ENCODE peak calls at places on chromosome 16, in nine cellular contexts. Z is Karpas-422; G is cardiac muscle cell; T is transverse colon; F is tibial artery; V is prostate gland; I is CD8-positive, alpha-beta T cell; W is tibial nerve; X is PC-3. B is an unnamed sample.

GRCh38 chr16:11319529-11320146 is 25.6 kb upstream of the RMI2 start:
- DNase-seq in Z (peak), G (no peak), T (no peak), F (no peak), V (no peak), I (no peak), W (no peak), X (peak), B (no peak)

GRCh38 chr16:67089101-67089500 is 20.6 kb upstream of the PHAF1 start:
- DNase-seq in Z (no peak), G (no peak), T (no peak), F (no peak), V (no peak), I (no peak), W (no peak), X (no peak), B (no peak)

GRCh38 chr16:57504001-57504400 is 17.7 kb upstream of the DOK4 start:
- DNase-seq in Z (no peak), G (no peak), T (no peak), F (no peak), V (no peak), I (no peak), W (no peak), X (no peak), B (no peak)

GRCh38 chr16:86566966-86567700 is 504 bp downstream of the FOXC2 start:
- DNase-seq in Z (no peak), G (peak), T (no peak), F (peak), V (no peak), I (no peak), W (no peak), X (no peak), B (no peak)

GRCh38 chr16:66617728-66618127 is 13.2 kb downstream of the CMTM3 start:
- DNase-seq in Z (no peak), G (peak), T (no peak), F (peak), V (no peak), I (no peak), W (no peak), X (no peak), B (no peak)

GRCh38 chr16:72620853-72621252 is 427.1 kb downstream of the ZFHX3 start:
- DNase-seq in Z (no peak), G (no peak), T (no peak), F (no peak), V (no peak), I (no peak), W (no peak), X (no peak), B (no peak)

GRCh38 chr16:641326-642188 is at the start of gene MCRIP2:
- DNase-seq in Z (peak), G (peak), T (peak), F (peak), V (peak), I (peak), W (peak), X (peak), B (peak)

GRCh38 chr16:84683691-84684591 is 15.9 kb upstream of the USP10 start:
- DNase-seq in Z (no peak), G (no peak), T (no peak), F (peak), V (no peak), I (no peak), W (no peak), X (no peak), B (no peak)

GRCh38 chr16:30122621-30123160 is 329 bp downstream of the MAPK3 start:
- DNase-seq in Z (peak), G (no peak), T (no peak), F (peak), V (no peak), I (peak), W (no peak), X (no peak), B (no peak)

GRCh38 chr16:608019-608418 is 18.2 kb downstream of the RAB40C start:
- DNase-seq in Z (peak), G (no peak), T (no peak), F (no peak), V (no peak), I (no peak), W (no peak), X (no peak), B (no peak)

GRCh38 chr16:57374067-57374534 is 1.8 kb downstream of the CX3CL1 start:
- DNase-seq in Z (no peak), G (no peak), T (no peak), F (peak), V (peak), I (no peak), W (no peak), X (no peak), B (no peak)

GRCh38 chr16:11431915-11432465 is 86.7 kb downstream of the RMI2 start:
- DNase-seq in Z (no peak), G (no peak), T (no peak), F (no peak), V (no peak), I (no peak), W (no peak), X (no peak), B (no peak)

GRCh38 chr16:88141580-88141979 is 190.3 kb downstream of the BANP start:
- DNase-seq in Z (no peak), G (no peak), T (no peak), F (no peak), V (no peak), I (no peak), W (no peak), X (no peak), B (no peak)

GRCh38 chr16:19213885-19214284 is 45.8 kb downstream of the SYT17 start:
- DNase-seq in Z (peak), G (no peak), T (no peak), F (no peak), V (no peak), I (no peak), W (no peak), X (no peak), B (no peak)

GRCh38 chr16:30006659-30007377 is 4.0 kb downstream of the DOC2A start:
- DNase-seq in Z (no peak), G (no peak), T (no peak), F (no peak), V (no peak), I (no peak), W (no peak), X (no peak), B (no peak)

GRCh38 chr16:17295948-17296347 is 174.8 kb downstream of the XYLT1 start:
- DNase-seq in Z (no peak), G (no peak), T (no peak), F (no peak), V (peak), I (no peak), W (no peak), X (no peak), B (no peak)

GRCh38 chr16:17298238-17298637 is 172.5 kb downstream of the XYLT1 start:
- DNase-seq in Z (no peak), G (no peak), T (no peak), F (no peak), V (no peak), I (no peak), W (no peak), X (no peak), B (no peak)

GRCh38 chr16:17294856-17295255 is 175.9 kb downstream of the XYLT1 start:
- DNase-seq in Z (no peak), G (no peak), T (no peak), F (no peak), V (no peak), I (no peak), W (no peak), X (no peak), B (no peak)

GRCh38 chr16:17293813-17294558 is 176.8 kb downstream of the XYLT1 start:
- DNase-seq in Z (no peak), G (no peak), T (no peak), F (peak), V (no peak), I (no peak), W (no peak), X (no peak), B (no peak)

GRCh38 chr16:17296412-17296811 is 174.3 kb downstream of the XYLT1 start:
- DNase-seq in Z (no peak), G (peak), T (no peak), F (no peak), V (no peak), I (no peak), W (no peak), X (no peak), B (no peak)
- H3K27ac ChIP-seq in Z (no peak), G (no peak), T (peak), F (peak), V (peak), I (no peak), W (no peak), X (no peak), B (no peak)

GRCh38 chr16:27374794-27375499 is 27.0 kb upstream of the IL21R start:
- DNase-seq in Z (peak), G (peak), T (peak), F (peak), V (peak), I (peak), W (peak), X (peak), B (peak)
- H3K4me3 ChIP-seq in Z (no peak), G (no peak), T (no peak), F (no peak), V (no peak), I (no peak), W (no peak), X (no peak), B (no peak)

GRCh38 chr16:13312063-13312462 is 410.7 kb downstream of the SHISA9 start:
- DNase-seq in Z (no peak), G (no peak), T (no peak), F (no peak), V (no peak), I (no peak), W (no peak), X (no peak), B (no peak)
- H3K27ac ChIP-seq in Z (no peak), G (no peak), T (no peak), F (no peak), V (no peak), I (no peak), W (no peak), X (no peak), B (no peak)

DNA sequence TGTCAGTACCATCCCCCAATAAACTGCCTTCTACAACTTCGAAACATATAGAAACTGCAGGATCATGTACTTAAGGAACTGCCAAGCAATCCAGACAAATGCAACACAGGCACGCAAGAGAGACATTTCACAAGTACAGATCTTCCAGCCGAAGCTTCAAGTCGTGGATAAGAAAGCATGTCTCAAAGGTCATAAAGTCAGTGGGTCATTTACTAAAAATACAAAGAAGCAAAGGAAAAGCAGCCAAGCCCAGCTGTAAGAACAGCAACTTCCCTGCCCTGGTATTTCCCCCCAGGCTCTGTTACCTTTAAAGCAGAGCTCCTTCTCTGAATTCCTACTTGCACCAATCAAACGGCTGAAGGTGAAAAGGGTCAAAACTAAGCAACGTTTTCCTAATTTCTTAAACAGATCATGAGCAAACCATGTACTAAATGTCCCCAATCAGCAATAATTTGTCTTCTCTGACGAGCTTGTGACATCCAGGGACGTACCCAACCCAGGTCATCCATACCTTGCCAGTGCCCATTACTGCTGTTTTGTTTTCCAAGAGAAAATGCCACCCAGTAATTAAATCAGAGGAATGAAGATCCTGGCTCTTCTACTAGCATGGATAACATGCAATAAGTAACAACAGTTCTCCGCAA is 1.7 kb downstream of the AKTIP start:
- DNase-seq in Z (no peak), G (no peak), T (no peak), F (no peak), V (no peak), I (no peak), W (no peak), X (no peak), B (peak)
- H3K4me3 ChIP-seq in Z (peak), G (peak), T (peak), F (peak), V (no peak), I (peak), W (no peak), X (peak), B (no peak)

GRCh38 chr16:69324013-69324531 is 6.3 kb downstream of the PDF start:
- DNase-seq in Z (no peak), G (no peak), T (peak), F (no peak), V (peak), I (no peak), W (no peak), X (no peak), B (no peak)

GRCh38 chr16:69327585-69328310 is 2.6 kb downstream of the PDF start:
- DNase-seq in Z (no peak), G (no peak), T (no peak), F (no peak), V (no peak), I (no peak), W (no peak), X (no peak), B (no peak)

GRCh38 chr16:69325784-69326171 is 4.6 kb downstream of the PDF start:
- DNase-seq in Z (no peak), G (no peak), T (no peak), F (no peak), V (no peak), I (peak), W (no peak), X (no peak), B (no peak)

GRCh38 chr16:69324585-69325253 is 5.7 kb downstream of the PDF start:
- DNase-seq in Z (no peak), G (no peak), T (no peak), F (no peak), V (no peak), I (no peak), W (no peak), X (no peak), B (no peak)

DNA sequence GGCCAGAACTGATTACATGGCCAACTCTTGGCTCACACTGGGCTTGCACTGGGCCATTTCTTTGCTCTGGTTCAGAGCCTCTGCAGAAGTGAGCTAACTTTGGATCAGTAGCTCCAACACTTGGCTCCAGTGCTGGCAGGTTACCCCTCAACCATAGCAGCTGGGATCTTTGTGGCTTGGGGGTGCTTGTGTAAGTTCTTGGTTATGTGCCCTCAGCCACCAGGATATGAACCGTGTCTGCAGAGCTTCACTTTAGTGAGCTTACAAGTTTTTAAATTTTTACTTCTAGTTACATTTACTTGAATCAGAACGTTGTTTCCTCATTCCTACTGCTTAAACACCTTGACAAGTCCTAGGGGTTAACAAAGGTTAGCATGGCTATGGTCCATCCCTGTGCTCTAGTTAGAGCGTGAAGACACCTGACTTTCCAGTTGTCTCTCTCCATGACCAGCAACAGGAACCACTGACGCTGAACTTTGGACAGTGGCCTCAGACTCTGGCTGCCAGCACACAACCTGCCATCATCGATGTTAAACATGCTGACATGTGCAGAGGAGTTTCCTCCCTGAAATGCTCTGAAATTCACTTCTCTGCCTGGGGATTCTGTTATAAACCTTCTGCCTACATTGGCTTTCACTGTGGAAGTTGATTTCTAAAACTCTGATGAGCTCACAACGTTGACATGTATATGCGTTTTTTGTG is 4.1 kb downstream of the PDF start:
- DNase-seq in Z (no peak), G (no peak), T (peak), F (no peak), V (no peak), I (no peak), W (no peak), X (no peak), B (no peak)
- H3K27ac ChIP-seq in Z (no peak), G (no peak), T (peak), F (no peak), V (no peak), I (no peak), W (no peak), X (no peak), B (no peak)

B was measured in lung.